ENCODE peak calls at places on chromosomes 11 and 22, in four cellular contexts. One of them, this sample, is unnamed.

GRCh38 chr11:69049490-69049867 is 747 bp downstream of the TPCN2 start:
- DNase-seq in NCI-H1105: no peak
- DNase-seq in ureter: no peak
- DNase-seq in activated CD4-positive, alpha-beta T cell treated with anti-CD3 and anti-CD28 coated beads for 24 hours: peak; percentile 14
- DNase-seq in this sample: no peak

GRCh38 chr11:119100960-119101349 is 698 bp downstream of the DPAGT1 start:
- DNase-seq in NCI-H1105: no peak
- DNase-seq in ureter: no peak
- DNase-seq in activated CD4-positive, alpha-beta T cell treated with anti-CD3 and anti-CD28 coated beads for 24 hours: no peak
- DNase-seq in this sample: no peak

GRCh38 chr11:126669416-126669815 is 313.9 kb downstream of the ST3GAL4 start:
- DNase-seq in NCI-H1105: no peak
- DNase-seq in ureter: no peak
- DNase-seq in activated CD4-positive, alpha-beta T cell treated with anti-CD3 and anti-CD28 coated beads for 24 hours: no peak
- DNase-seq in this sample: no peak

GRCh38 chr11:65471410-65471762 is 27.5 kb upstream of the MALAT1 start:
- DNase-seq in NCI-H1105: peak; percentile 22
- DNase-seq in ureter: peak; percentile 84
- DNase-seq in activated CD4-positive, alpha-beta T cell treated with anti-CD3 and anti-CD28 coated beads for 24 hours: no peak
- DNase-seq in this sample: peak; percentile 72

GRCh38 chr22:37177221-37177620 is 10.8 kb downstream of the C1QTNF6 start:
- DNase-seq in NCI-H1105: no peak
- DNase-seq in ureter: no peak
- DNase-seq in activated CD4-positive, alpha-beta T cell treated with anti-CD3 and anti-CD28 coated beads for 24 hours: no peak
- DNase-seq in this sample: no peak

GRCh38 chr11:63639195-63639832 is 25.1 kb upstream of the PLAAT3 start:
- DNase-seq in NCI-H1105: no peak
- DNase-seq in ureter: no peak
- DNase-seq in activated CD4-positive, alpha-beta T cell treated with anti-CD3 and anti-CD28 coated beads for 24 hours: no peak
- DNase-seq in this sample: peak; percentile 33

GRCh38 chr22:38728899-38729796 is 23.4 kb downstream of the GTPBP1 start:
- DNase-seq in NCI-H1105: no peak
- DNase-seq in ureter: no peak
- DNase-seq in activated CD4-positive, alpha-beta T cell treated with anti-CD3 and anti-CD28 coated beads for 24 hours: no peak
- DNase-seq in this sample: no peak

GRCh38 chr11:122344281-122344680 is 228.3 kb upstream of the BLID start:
- DNase-seq in NCI-H1105: no peak
- DNase-seq in ureter: no peak
- DNase-seq in activated CD4-positive, alpha-beta T cell treated with anti-CD3 and anti-CD28 coated beads for 24 hours: no peak
- DNase-seq in this sample: peak; percentile 99

GRCh38 chr11:65549088-65549487 is 9.1 kb downstream of the LTBP3 start:
- DNase-seq in NCI-H1105: no peak
- DNase-seq in ureter: no peak
- DNase-seq in activated CD4-positive, alpha-beta T cell treated with anti-CD3 and anti-CD28 coated beads for 24 hours: no peak
- DNase-seq in this sample: no peak

GRCh38 chr11:68946416-68947090 is 34.2 kb downstream of the MRGPRD start:
- DNase-seq in NCI-H1105: no peak
- DNase-seq in ureter: no peak
- DNase-seq in activated CD4-positive, alpha-beta T cell treated with anti-CD3 and anti-CD28 coated beads for 24 hours: no peak
- DNase-seq in this sample: peak; percentile 96

GRCh38 chr11:69744435-69744834 is 30.7 kb downstream of the FGF4 start:
- DNase-seq in NCI-H1105: no peak
- DNase-seq in ureter: no peak
- DNase-seq in activated CD4-positive, alpha-beta T cell treated with anti-CD3 and anti-CD28 coated beads for 24 hours: no peak
- DNase-seq in this sample: peak; percentile 96

GRCh38 chr22:29129644-29130201 is 56.9 kb downstream of the KREMEN1 start:
- DNase-seq in NCI-H1105: peak; percentile 38
- DNase-seq in ureter: peak; percentile 3
- DNase-seq in activated CD4-positive, alpha-beta T cell treated with anti-CD3 and anti-CD28 coated beads for 24 hours: no peak
- DNase-seq in this sample: no peak

GRCh38 chr11:47244664-47245350 is 3.8 kb downstream of the ACP2 start:
- DNase-seq in NCI-H1105: no peak
- DNase-seq in ureter: no peak
- DNase-seq in activated CD4-positive, alpha-beta T cell treated with anti-CD3 and anti-CD28 coated beads for 24 hours: no peak
- DNase-seq in this sample: no peak

GRCh38 chr11:1053121-1053901 is 16.8 kb upstream of the MUC6 start:
- DNase-seq in NCI-H1105: no peak
- DNase-seq in ureter: no peak
- DNase-seq in activated CD4-positive, alpha-beta T cell treated with anti-CD3 and anti-CD28 coated beads for 24 hours: no peak
- DNase-seq in this sample: no peak

GRCh38 chr22:22930571-22931556 is 43.2 kb downstream of the IGLL5 start:
- DNase-seq in NCI-H1105: no peak
- DNase-seq in ureter: no peak
- DNase-seq in activated CD4-positive, alpha-beta T cell treated with anti-CD3 and anti-CD28 coated beads for 24 hours: no peak
- DNase-seq in this sample: no peak

GRCh38 chr22:40519284-40519947 is 117.1 kb downstream of the MRTFA start:
- DNase-seq in NCI-H1105: no peak
- DNase-seq in ureter: no peak
- DNase-seq in activated CD4-positive, alpha-beta T cell treated with anti-CD3 and anti-CD28 coated beads for 24 hours: no peak
- DNase-seq in this sample: no peak

GRCh38 chr11:131064373-131064991 is 148.2 kb upstream of the SNX19 start:
- DNase-seq in NCI-H1105: peak; percentile 80
- DNase-seq in ureter: peak; percentile 50
- DNase-seq in activated CD4-positive, alpha-beta T cell treated with anti-CD3 and anti-CD28 coated beads for 24 hours: peak; percentile 17
- DNase-seq in this sample: peak; percentile 31

GRCh38 chr11:61378713-61379313 is 13.6 kb upstream of the TMEM216 start:
- DNase-seq in NCI-H1105: no peak
- DNase-seq in ureter: no peak
- DNase-seq in activated CD4-positive, alpha-beta T cell treated with anti-CD3 and anti-CD28 coated beads for 24 hours: no peak
- DNase-seq in this sample: peak; percentile 96

GRCh38 chr11:61955031-61955415 is 4.9 kb downstream of the BEST1 start:
- DNase-seq in NCI-H1105: no peak
- DNase-seq in ureter: no peak
- DNase-seq in activated CD4-positive, alpha-beta T cell treated with anti-CD3 and anti-CD28 coated beads for 24 hours: no peak
- DNase-seq in this sample: peak; percentile 94

GRCh38 chr22:20430641-20431519 is 6.7 kb downstream of the SCARF2 start:
- DNase-seq in NCI-H1105: peak; percentile 51
- DNase-seq in ureter: no peak
- DNase-seq in activated CD4-positive, alpha-beta T cell treated with anti-CD3 and anti-CD28 coated beads for 24 hours: peak; percentile 43
- DNase-seq in this sample: peak; percentile 55

GRCh38 chr11:3037041-3037944 is 19.9 kb downstream of the CARS1 start:
- DNase-seq in NCI-H1105: peak; percentile 60
- DNase-seq in ureter: peak; percentile 78
- DNase-seq in activated CD4-positive, alpha-beta T cell treated with anti-CD3 and anti-CD28 coated beads for 24 hours: peak; percentile 39
- DNase-seq in this sample: peak; percentile 63

GRCh38 chr22:23424031-23424430 is 156.1 kb downstream of the IGLL1 start:
- DNase-seq in NCI-H1105: no peak
- DNase-seq in ureter: no peak
- DNase-seq in activated CD4-positive, alpha-beta T cell treated with anti-CD3 and anti-CD28 coated beads for 24 hours: no peak
- DNase-seq in this sample: no peak

GRCh38 chr11:27757953-27758352 is 57.7 kb upstream of the BDNF start:
- DNase-seq in NCI-H1105: no peak
- DNase-seq in ureter: no peak
- DNase-seq in activated CD4-positive, alpha-beta T cell treated with anti-CD3 and anti-CD28 coated beads for 24 hours: no peak
- DNase-seq in this sample: peak; percentile 50

GRCh38 chr11:46277313-46277622 is 194 bp upstream of the CREB3L1 start:
- DNase-seq in NCI-H1105: peak; percentile 63
- DNase-seq in ureter: no peak
- DNase-seq in activated CD4-positive, alpha-beta T cell treated with anti-CD3 and anti-CD28 coated beads for 24 hours: no peak
- DNase-seq in this sample: peak; percentile 50

GRCh38 chr22:33006220-33006954 is 51.8 kb downstream of the SYN3 start:
- DNase-seq in NCI-H1105: no peak
- DNase-seq in ureter: no peak
- DNase-seq in activated CD4-positive, alpha-beta T cell treated with anti-CD3 and anti-CD28 coated beads for 24 hours: no peak
- DNase-seq in this sample: no peak

GRCh38 chr22:29200901-29201300 is 4.8 kb upstream of the EMID1 start:
- DNase-seq in NCI-H1105: no peak
- DNase-seq in ureter: no peak
- DNase-seq in activated CD4-positive, alpha-beta T cell treated with anti-CD3 and anti-CD28 coated beads for 24 hours: no peak
- DNase-seq in this sample: no peak

GRCh38 chr11:37963440-37963839 is 1365.4 kb upstream of the RAG2 start:
- DNase-seq in NCI-H1105: no peak
- DNase-seq in ureter: no peak
- DNase-seq in activated CD4-positive, alpha-beta T cell treated with anti-CD3 and anti-CD28 coated beads for 24 hours: no peak
- DNase-seq in this sample: no peak

GRCh38 chr11:29578806-29579205 is 438.0 kb downstream of the KCNA4 start:
- DNase-seq in NCI-H1105: no peak
- DNase-seq in ureter: no peak
- DNase-seq in activated CD4-positive, alpha-beta T cell treated with anti-CD3 and anti-CD28 coated beads for 24 hours: no peak
- DNase-seq in this sample: no peak

GRCh38 chr11:125165111-125165663 is 636 bp downstream of the PKNOX2 start:
- DNase-seq in NCI-H1105: peak; percentile 54
- DNase-seq in ureter: no peak
- DNase-seq in activated CD4-positive, alpha-beta T cell treated with anti-CD3 and anti-CD28 coated beads for 24 hours: no peak
- DNase-seq in this sample: no peak

GRCh38 chr22:38412435-38413084 is 42.4 kb downstream of the KCNJ4 start:
- DNase-seq in NCI-H1105: no peak
- DNase-seq in ureter: peak; percentile 38
- DNase-seq in activated CD4-positive, alpha-beta T cell treated with anti-CD3 and anti-CD28 coated beads for 24 hours: peak; percentile 31
- DNase-seq in this sample: no peak

GRCh38 chr11:13465909-13466371 is 2.9 kb upstream of the BTBD10 start:
- DNase-seq in NCI-H1105: no peak
- DNase-seq in ureter: no peak
- DNase-seq in activated CD4-positive, alpha-beta T cell treated with anti-CD3 and anti-CD28 coated beads for 24 hours: no peak
- DNase-seq in this sample: peak; percentile 48

GRCh38 chr11:132627981-132628380 is 904.3 kb downstream of the OPCML start:
- DNase-seq in NCI-H1105: no peak
- DNase-seq in ureter: no peak
- DNase-seq in activated CD4-positive, alpha-beta T cell treated with anti-CD3 and anti-CD28 coated beads for 24 hours: no peak
- DNase-seq in this sample: no peak

GRCh38 chr11:111652184-111652583 is 49.9 kb downstream of the SIK2 start:
- DNase-seq in NCI-H1105: no peak
- DNase-seq in ureter: no peak
- DNase-seq in activated CD4-positive, alpha-beta T cell treated with anti-CD3 and anti-CD28 coated beads for 24 hours: no peak
- DNase-seq in this sample: no peak

GRCh38 chr11:67490727-67491065 is 7.9 kb downstream of the AIP start:
- DNase-seq in NCI-H1105: no peak
- DNase-seq in ureter: no peak
- DNase-seq in activated CD4-positive, alpha-beta T cell treated with anti-CD3 and anti-CD28 coated beads for 24 hours: no peak
- DNase-seq in this sample: no peak

GRCh38 chr11:75126564-75126963 is 24.3 kb upstream of the SLCO2B1 start:
- DNase-seq in NCI-H1105: no peak
- DNase-seq in ureter: no peak
- DNase-seq in activated CD4-positive, alpha-beta T cell treated with anti-CD3 and anti-CD28 coated beads for 24 hours: no peak
- DNase-seq in this sample: no peak

GRCh38 chr11:106950067-106950491 is 68.2 kb downstream of the GUCY1A2 start:
- DNase-seq in NCI-H1105: peak; percentile 80
- DNase-seq in ureter: no peak
- DNase-seq in activated CD4-positive, alpha-beta T cell treated with anti-CD3 and anti-CD28 coated beads for 24 hours: no peak
- DNase-seq in this sample: no peak

GRCh38 chr22:23026777-23027176 is 43.5 kb upstream of the GNAZ start:
- DNase-seq in NCI-H1105: no peak
- DNase-seq in ureter: no peak
- DNase-seq in activated CD4-positive, alpha-beta T cell treated with anti-CD3 and anti-CD28 coated beads for 24 hours: no peak
- DNase-seq in this sample: no peak

GRCh38 chr22:25749420-25750169 is 7.6 kb downstream of the MYO18B start:
- DNase-seq in NCI-H1105: no peak
- DNase-seq in ureter: no peak
- DNase-seq in activated CD4-positive, alpha-beta T cell treated with anti-CD3 and anti-CD28 coated beads for 24 hours: no peak
- DNase-seq in this sample: peak; percentile 55

This sample was measured in amniotic epithelial cell.